ENCODE peak calls at places on chromosome 19, in eight cellular contexts. J is body of pancreas, T is colonic mucosa, P is cardiac muscle cell, U is brain microvascular endothelial cell, N is fibroblast of lung, G is thoracic aorta, K is neural progenitor cell. X is an unnamed sample.

GRCh38 chr19:48372904-48373303 is 8.7 kb downstream of the SYNGR4 start:
- DNase-seq in J (peak; percentile 57), T (peak; percentile 70), P (no peak), U (no peak), N (peak; percentile 10), G (no peak), K (no peak), X (peak; percentile 70)

GRCh38 chr19:15892012-15892411 is 5.9 kb downstream of the CYP4F2 start:
- DNase-seq in J (no peak), T (no peak), P (no peak), U (no peak), N (no peak), G (no peak), K (no peak), X (no peak)

GRCh38 chr19:55526216-55527196 is 10.4 kb downstream of the SBK2 start:
- DNase-seq in J (peak; percentile 79), T (peak; percentile 81), P (peak; percentile 56), U (peak; percentile 62), N (peak; percentile 52), G (no peak), K (no peak), X (no peak)

GRCh38 chr19:13784731-13785452 is 10.4 kb upstream of the ZSWIM4 start:
- DNase-seq in J (peak; percentile 86), T (peak; percentile 78), P (peak; percentile 74), U (peak; percentile 40), N (peak; percentile 67), G (peak; percentile 47), K (peak; percentile 81), X (no peak)

GRCh38 chr19:48717059-48717395 is 2.5 kb downstream of the MAMSTR start:
- DNase-seq in J (no peak), T (no peak), P (no peak), U (no peak), N (peak; percentile 32), G (no peak), K (no peak), X (no peak)

GRCh38 chr19:47848871-47849473 is 10.1 kb upstream of the TPRX2 start:
- DNase-seq in J (no peak), T (peak; percentile 24), P (peak; percentile 44), U (peak; percentile 10), N (no peak), G (no peak), K (peak; percentile 96), X (no peak)

GRCh38 chr19:56105090-56105701 is 15.9 kb downstream of the ZNF787 start:
- DNase-seq in J (peak; percentile 91), T (peak; percentile 92), P (peak; percentile 78), U (no peak), N (peak; percentile 48), G (peak; percentile 30), K (peak; percentile 87), X (no peak)

GRCh38 chr19:12364391-12365093 is 941 bp downstream of the ZNF442 start:
- DNase-seq in J (peak; percentile 27), T (peak; percentile 29), P (peak; percentile 27), U (peak; percentile 1), N (peak; percentile 10), G (no peak), K (peak; percentile 33), X (no peak)

GRCh38 chr19:53868091-53868891 is 608 bp downstream of the MYADM start:
- DNase-seq in J (peak; percentile 59), T (peak; percentile 70), P (peak; percentile 69), U (peak; percentile 56), N (peak; percentile 58), G (no peak), K (peak; percentile 73), X (peak; percentile 27)

GRCh38 chr19:13689050-13689449 is 75.3 kb upstream of the MRI1 start:
- DNase-seq in J (no peak), T (no peak), P (peak; percentile 20), U (peak; percentile 10), N (peak; percentile 25), G (no peak), K (peak; percentile 43), X (no peak)

GRCh38 chr19:56639217-56639616 is 3.7 kb upstream of the SMIM17 start:
- DNase-seq in J (no peak), T (no peak), P (peak; percentile 46), U (no peak), N (peak; percentile 10), G (no peak), K (peak; percentile 60), X (no peak)

GRCh38 chr19:57099199-57099661 is 20.6 kb upstream of the USP29 start:
- DNase-seq in J (peak; percentile 52), T (peak; percentile 55), P (peak; percentile 2), U (peak; percentile 35), N (peak; percentile 34), G (no peak), K (peak; percentile 55), X (peak; percentile 73)

GRCh38 chr19:7301525-7301924 is 7.3 kb upstream of the INSR start:
- DNase-seq in J (no peak), T (peak; percentile 54), P (no peak), U (no peak), N (no peak), G (no peak), K (no peak), X (no peak)

GRCh38 chr19:16273005-16273404 is 51.6 kb upstream of the KLF2 start:
- DNase-seq in J (peak; percentile 36), T (no peak), P (peak; percentile 60), U (no peak), N (peak; percentile 72), G (no peak), K (peak; percentile 54), X (peak; percentile 49)

GRCh38 chr19:32743447-32743846 is 23.9 kb downstream of the TDRD12 start:
- DNase-seq in J (no peak), T (no peak), P (no peak), U (no peak), N (no peak), G (no peak), K (no peak), X (no peak)

GRCh38 chr19:33811736-33812387 is 15.2 kb downstream of the KCTD15 start:
- DNase-seq in J (no peak), T (no peak), P (no peak), U (no peak), N (no peak), G (no peak), K (no peak), X (no peak)

GRCh38 chr19:3770136-3771032 is 1.6 kb downstream of the RAX2 start:
- DNase-seq in J (no peak), T (no peak), P (no peak), U (no peak), N (no peak), G (no peak), K (no peak), X (no peak)

GRCh38 chr19:15114153-15114540 is 6.9 kb downstream of the SYDE1 start:
- DNase-seq in J (no peak), T (no peak), P (no peak), U (peak; percentile 58), N (peak; percentile 67), G (no peak), K (no peak), X (no peak)

DNA sequence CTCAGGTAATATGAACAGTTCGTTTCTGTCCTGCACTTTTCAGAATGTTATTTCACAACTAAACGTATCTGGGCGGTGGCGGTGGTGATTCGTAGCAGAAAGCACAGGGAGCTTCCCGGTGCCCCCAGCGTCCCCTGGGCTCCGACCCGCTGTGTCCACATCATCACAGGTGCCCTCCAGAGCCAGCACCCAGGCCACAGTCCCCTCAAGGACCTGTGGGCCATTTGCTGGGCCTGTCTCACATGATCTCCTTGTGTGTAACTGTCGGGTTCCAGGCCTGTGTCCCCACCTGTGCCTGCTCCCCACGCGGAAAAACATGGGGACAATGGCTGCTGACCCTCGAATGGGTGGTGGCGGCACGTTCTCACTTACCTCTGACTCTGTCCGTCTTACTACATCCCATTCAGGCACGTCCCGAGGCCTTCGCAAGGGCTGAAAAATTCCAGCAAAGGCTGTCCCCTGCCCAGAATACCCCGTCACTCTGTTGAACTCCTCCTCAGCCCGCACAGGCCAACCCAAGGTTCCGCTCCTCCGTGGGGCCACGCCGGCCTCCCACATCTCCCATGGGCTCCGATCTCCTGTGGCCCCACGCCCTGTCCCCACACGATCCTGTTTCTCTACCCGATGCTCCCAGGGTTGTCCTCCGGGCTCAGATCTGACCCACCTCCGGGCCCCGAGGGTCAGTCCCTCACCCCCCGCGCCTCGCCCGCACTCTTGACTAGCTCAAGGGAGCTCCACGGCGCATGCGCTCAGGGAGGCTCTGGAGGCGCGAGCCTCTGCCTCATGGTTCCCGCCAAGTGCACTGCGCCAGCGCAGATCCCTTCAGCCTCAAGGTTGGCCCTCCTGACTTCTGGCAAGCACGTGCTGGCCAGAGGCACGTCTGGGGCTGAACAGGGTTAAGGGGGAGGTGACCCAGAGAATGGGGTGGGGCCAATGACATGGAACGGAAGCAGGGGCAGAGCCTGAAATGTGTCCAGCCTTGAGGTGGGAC is 21.2 kb downstream of the DEDD2 start:
- DNase-seq in J (no peak), T (no peak), P (no peak), U (no peak), N (no peak), G (no peak), K (no peak), X (no peak)
- H3K27ac ChIP-seq in J (no peak overlapping the region), T (no peak overlapping the region), P (no peak overlapping the region), U (no peak overlapping the region), N (no peak overlapping the region), G (no peak overlapping the region), K (no peak overlapping the region), X (no peak overlapping the region)

GRCh38 chr19:49807174-49807830 is 5.8 kb downstream of the FUZ start:
- DNase-seq in J (no peak), T (no peak), P (no peak), U (no peak), N (no peak), G (no peak), K (no peak), X (no peak)
- H3K27ac ChIP-seq in J (no peak overlapping the region), T (no peak overlapping the region), P (no peak overlapping the region), U (no peak overlapping the region), N (no peak overlapping the region), G (no peak overlapping the region), K (no peak overlapping the region), X (no peak overlapping the region)

DNA sequence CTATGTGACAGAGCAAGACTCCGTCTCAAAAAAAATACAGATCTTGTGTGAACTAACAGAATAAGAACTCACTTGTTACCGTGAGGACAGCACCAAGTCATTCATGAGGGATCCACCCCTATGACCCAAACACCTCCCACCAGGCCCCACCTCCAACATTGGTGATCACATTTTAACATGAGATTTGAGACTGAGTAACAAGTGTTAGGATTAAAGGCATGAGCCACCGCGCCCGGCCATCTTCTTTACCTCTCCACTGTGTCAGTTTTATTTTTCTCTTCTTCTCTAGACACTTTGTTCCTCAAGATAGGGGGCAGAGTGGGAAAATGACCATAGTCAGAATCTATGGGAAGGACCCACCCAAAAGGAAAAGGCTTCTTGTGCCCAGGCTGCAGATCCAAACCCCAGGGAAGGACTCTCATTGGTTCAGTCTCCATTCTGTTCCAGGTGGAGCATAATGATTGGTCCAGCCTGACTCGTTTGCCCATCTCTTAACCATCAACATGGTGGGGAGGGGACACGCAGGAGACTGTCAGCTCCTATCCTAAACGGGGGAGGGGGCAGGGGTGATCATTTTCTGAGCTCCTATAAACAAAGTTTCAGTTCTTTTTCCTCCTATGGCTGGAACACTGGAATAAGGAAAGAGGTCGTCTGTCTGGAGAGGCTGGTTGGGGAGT is 1.3 kb upstream of the CALM3 start:
- DNase-seq in J (no peak), T (no peak), P (no peak), U (no peak), N (no peak), G (no peak), K (no peak), X (no peak)
- H3K27ac ChIP-seq in J (peak overlapping the region; percentile 100), T (peak overlapping the region; percentile 97), P (peak overlapping the region; percentile 99), U (peak overlapping the region; percentile 100), N (peak overlapping the region; percentile 100), G (peak overlapping the region; percentile 99), K (no peak overlapping the region), X (peak overlapping the region; percentile 100)

DNA sequence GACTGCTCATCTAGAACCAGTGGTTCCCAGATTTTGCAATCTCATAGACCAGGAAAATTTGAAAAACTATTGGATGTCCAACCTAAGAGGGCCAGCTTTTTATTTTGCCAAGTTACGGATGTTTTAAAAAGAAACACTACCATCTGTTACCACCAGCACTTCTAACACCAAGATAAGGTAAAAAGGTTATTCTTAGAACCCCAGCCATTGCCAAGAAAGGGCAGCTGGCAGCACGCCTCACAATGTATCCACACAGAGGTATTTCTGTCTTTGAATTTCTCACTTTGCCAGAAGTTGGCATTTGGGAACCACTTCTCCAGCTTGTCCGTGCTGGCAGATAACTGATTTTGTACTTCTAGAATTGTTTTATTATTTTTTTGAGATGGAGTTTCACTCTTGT is 28.7 kb downstream of the CAPN12 start:
- DNase-seq in J (peak; percentile 85), T (no peak), P (no peak), U (no peak), N (no peak), G (peak; percentile 66), K (no peak), X (no peak)
- H3K27ac ChIP-seq in J (peak overlapping the region; percentile 67), T (no peak overlapping the region), P (peak overlapping the region; percentile 73), U (no peak overlapping the region), N (no peak overlapping the region), G (peak overlapping the region; percentile 66), K (no peak overlapping the region), X (no peak overlapping the region)